ENCODE peak calls at places on chromosome 22, in nine cellular contexts. D, C, J, N, A, L, O, E and X are unnamed samples.

GRCh38 chr22:27105142-27106025 is 448.0 kb downstream of the MIAT start:
- DNase-seq in D (no peak), C (peak), J (peak), N (no peak), A (peak), L (no peak), O (no peak), E (no peak), X (no peak)

GRCh38 chr22:24805790-24806662 is at the start of gene SGSM1:
- DNase-seq in D (peak), C (peak), J (no peak), N (peak), A (no peak), L (peak), O (peak), E (peak), X (peak)

GRCh38 chr22:36860821-36861659 is at the start of gene NCF4:
- DNase-seq in D (no peak), C (no peak), J (no peak), N (peak), A (no peak), L (no peak), O (no peak), E (peak), X (no peak)

GRCh38 chr22:45804986-45805325 is 133.3 kb downstream of the ATXN10 start:
- DNase-seq in D (no peak), C (peak), J (peak), N (no peak), A (peak), L (peak), O (no peak), E (no peak), X (no peak)

GRCh38 chr22:44394246-44395115 is 81.7 kb upstream of the SHISAL1 start:
- DNase-seq in D (no peak), C (no peak), J (no peak), N (no peak), A (no peak), L (no peak), O (peak), E (no peak), X (no peak)

GRCh38 chr22:46145896-46146295 is 4.4 kb upstream of the PPARA start:
- DNase-seq in D (no peak), C (no peak), J (no peak), N (no peak), A (no peak), L (no peak), O (peak), E (no peak), X (no peak)

GRCh38 chr22:30833328-30833727 is 135.2 kb downstream of the MORC2 start:
- DNase-seq in D (no peak), C (no peak), J (no peak), N (no peak), A (no peak), L (no peak), O (no peak), E (no peak), X (no peak)

GRCh38 chr22:30217698-30218565 is 28.6 kb downstream of the LIF start:
- DNase-seq in D (no peak), C (no peak), J (no peak), N (no peak), A (peak), L (no peak), O (no peak), E (no peak), X (no peak)